ENCODE peak calls at places on chromosome 11, in ten cellular contexts. A is ureter; I is colonic mucosa; Y is kidney glomerular epithelial cell; D is transverse colon; E is neural crest cell; J is activated effector memory CD4-positive, alpha-beta T cell treated with Interleukin-2 at 50 U/mL for 16 hours; Q is substantia nigra; T is naive thymus-derived CD8-positive, alpha-beta T cell; X is activated CD4-positive, alpha-beta T cell treated with anti-CD3 and anti-CD28 coated beads, Interleukin-2, amount 50 U/mL, for 24 hours. N is an unnamed sample.

GRCh38 chr11:44004452-44004833 is 43.3 kb upstream of the ACCSL start:
- DNase-seq in A (no peak), I (peak; percentile 7), Y (no peak), D (no peak), E (no peak), J (no peak), Q (no peak), T (no peak), X (no peak), N (no peak)

GRCh38 chr11:44952500-44953260 is 2.0 kb upstream of the TP53I11 start:
- DNase-seq in A (no peak), I (no peak), Y (peak; percentile 27), D (no peak), E (no peak), J (no peak), Q (no peak), T (no peak), X (no peak), N (no peak)

GRCh38 chr11:126547691-126548090 is 192.2 kb downstream of the ST3GAL4 start:
- DNase-seq in A (no peak), I (no peak), Y (no peak), D (no peak), E (no peak), J (no peak), Q (no peak), T (no peak), X (no peak), N (no peak)

GRCh38 chr11:36412781-36413383 is 97.2 kb downstream of the TRAF6 start:
- DNase-seq in A (no peak), I (no peak), Y (no peak), D (no peak), E (no peak), J (no peak), Q (no peak), T (no peak), X (no peak), N (no peak)

GRCh38 chr11:19394525-19395016 is 153.8 kb upstream of the E2F8 start:
- DNase-seq in A (no peak), I (no peak), Y (no peak), D (no peak), E (no peak), J (no peak), Q (no peak), T (no peak), X (no peak), N (no peak)

GRCh38 chr11:75279273-75279672 is 38.7 kb downstream of the TPBGL start:
- DNase-seq in A (no peak), I (no peak), Y (no peak), D (no peak), E (no peak), J (no peak), Q (no peak), T (no peak), X (no peak), N (no peak)

GRCh38 chr11:111697910-111698309 is 68.3 kb downstream of the PPP2R1B start:
- DNase-seq in A (no peak), I (no peak), Y (peak; percentile 16), D (no peak), E (no peak), J (no peak), Q (no peak), T (no peak), X (no peak), N (no peak)

GRCh38 chr11:103035656-103036434 is 56.1 kb downstream of the DCUN1D5 start:
- DNase-seq in A (no peak), I (peak; percentile 64), Y (peak; percentile 83), D (no peak), E (peak; percentile 9), J (no peak), Q (no peak), T (peak; percentile 51), X (no peak), N (peak; percentile 7)

GRCh38 chr11:29063630-29064361 is 953.0 kb downstream of the KCNA4 start:
- DNase-seq in A (no peak), I (no peak), Y (no peak), D (no peak), E (no peak), J (no peak), Q (no peak), T (no peak), X (no peak), N (no peak)

GRCh38 chr11:19849107-19849789 is 136.6 kb downstream of the NAV2 start:
- DNase-seq in A (no peak), I (no peak), Y (no peak), D (no peak), E (no peak), J (no peak), Q (no peak), T (no peak), X (no peak), N (no peak)

GRCh38 chr11:35986958-35987357 is 43.1 kb downstream of the LDLRAD3 start:
- DNase-seq in A (no peak), I (no peak), Y (no peak), D (no peak), E (no peak), J (no peak), Q (no peak), T (no peak), X (no peak), N (no peak)

GRCh38 chr11:12808519-12808918 is 134.3 kb downstream of the TEAD1 start:
- DNase-seq in A (no peak), I (no peak), Y (peak; percentile 7), D (no peak), E (no peak), J (no peak), Q (no peak), T (no peak), X (no peak), N (no peak)

GRCh38 chr11:32884023-32884422 is 8.6 kb upstream of the QSER1 start:
- DNase-seq in A (no peak), I (no peak), Y (no peak), D (no peak), E (no peak), J (no peak), Q (no peak), T (no peak), X (no peak), N (no peak)

GRCh38 chr11:444397-445144 is 2.8 kb upstream of the ANO9 start:
- DNase-seq in A (no peak), I (peak; percentile 79), Y (peak; percentile 12), D (peak; percentile 84), E (no peak), J (no peak), Q (no peak), T (no peak), X (no peak), N (no peak)

GRCh38 chr11:100445231-100445735 is 241.8 kb upstream of the ARHGAP42 start:
- DNase-seq in A (no peak), I (no peak), Y (peak; percentile 52), D (no peak), E (no peak), J (no peak), Q (no peak), T (no peak), X (no peak), N (no peak)

GRCh38 chr11:96091476-96091875 is 167.6 kb upstream of the MTMR2 start:
- DNase-seq in A (no peak), I (no peak), Y (no peak), D (no peak), E (no peak), J (no peak), Q (no peak), T (peak; percentile 19), X (no peak), N (no peak)

GRCh38 chr11:104529213-104529612 is 365.3 kb upstream of the PDGFD start:
- DNase-seq in A (no peak), I (no peak), Y (peak; percentile 24), D (no peak), E (no peak), J (no peak), Q (no peak), T (no peak), X (no peak), N (no peak)

GRCh38 chr11:117877120-117877784 is 794 bp upstream of the FXYD6 start:
- DNase-seq in A (no peak), I (no peak), Y (no peak), D (no peak), E (no peak), J (no peak), Q (no peak), T (no peak), X (no peak), N (no peak)

GRCh38 chr11:216081-216974 is 8.8 kb downstream of the RIC8A start:
- DNase-seq in A (no peak), I (no peak), Y (no peak), D (no peak), E (no peak), J (no peak), Q (no peak), T (no peak), X (no peak), N (no peak)

GRCh38 chr11:126969865-126970479 is 30.6 kb downstream of the KIRREL3 start:
- DNase-seq in A (no peak), I (no peak), Y (peak; percentile 43), D (no peak), E (no peak), J (no peak), Q (no peak), T (no peak), X (no peak), N (no peak)

GRCh38 chr11:85947431-85948272 is 92.5 kb downstream of the CCDC83 start:
- DNase-seq in A (no peak), I (no peak), Y (peak; percentile 58), D (no peak), E (no peak), J (no peak), Q (no peak), T (no peak), X (no peak), N (no peak)

GRCh38 chr11:61966673-61967176 is 709 bp downstream of the FTH1 start:
- DNase-seq in A (peak; percentile 50), I (peak; percentile 47), Y (no peak), D (no peak), E (no peak), J (peak; percentile 18), Q (no peak), T (no peak), X (no peak), N (no peak)

GRCh38 chr11:13465909-13466371 is 2.9 kb upstream of the BTBD10 start:
- DNase-seq in A (no peak), I (no peak), Y (peak; percentile 31), D (no peak), E (no peak), J (no peak), Q (no peak), T (no peak), X (no peak), N (no peak)

GRCh38 chr11:13329670-13330401 is 52.2 kb downstream of the BMAL1 start:
- DNase-seq in A (no peak), I (no peak), Y (peak; percentile 36), D (no peak), E (no peak), J (no peak), Q (no peak), T (no peak), X (no peak), N (no peak)

GRCh38 chr11:11972148-11972547 is 36.3 kb downstream of the DKK3 start:
- DNase-seq in A (no peak), I (no peak), Y (no peak), D (no peak), E (peak; percentile 35), J (no peak), Q (no peak), T (no peak), X (no peak), N (no peak)

GRCh38 chr11:23405350-23405937 is 545.2 kb upstream of the CCDC179 start:
- DNase-seq in A (no peak), I (no peak), Y (no peak), D (no peak), E (no peak), J (no peak), Q (no peak), T (no peak), X (no peak), N (no peak)

GRCh38 chr11:102798012-102798746 is at the start of gene MMP1:
- DNase-seq in A (no peak), I (no peak), Y (peak; percentile 6), D (no peak), E (no peak), J (no peak), Q (no peak), T (no peak), X (no peak), N (no peak)

GRCh38 chr11:106420686-106421085 is 343.2 kb downstream of the AASDHPPT start:
- DNase-seq in A (no peak), I (no peak), Y (no peak), D (no peak), E (no peak), J (no peak), Q (no peak), T (no peak), X (no peak), N (no peak)